ENCODE peak calls at places on chromosome 1, in seven cellular contexts. M, Z, R, G, V, A and W are unnamed samples.

GRCh38 chr1:84247425-84248220 is 53.9 kb upstream of the SAMD13 start:
- DNase-seq in M (peak), Z (no peak), R (no peak), G (no peak), V (peak), A (peak), W (no peak)

GRCh38 chr1:149995927-149996326 is 14.6 kb downstream of the OTUD7B start:
- DNase-seq in M (peak), Z (no peak), R (no peak), G (no peak), V (peak), A (no peak), W (no peak)

GRCh38 chr1:109904105-109904817 is 6.4 kb upstream of the CSF1 start:
- DNase-seq in M (no peak), Z (no peak), R (peak), G (no peak), V (no peak), A (no peak), W (no peak)

GRCh38 chr1:156725683-156726280 is 2.5 kb upstream of the METTL25B start:
- DNase-seq in M (peak), Z (peak), R (peak), G (peak), V (peak), A (peak), W (peak)

GRCh38 chr1:161229896-161230295 is 4.0 kb downstream of the TOMM40L start:
- DNase-seq in M (no peak), Z (no peak), R (no peak), G (no peak), V (no peak), A (no peak), W (no peak)

GRCh38 chr1:33578557-33579448 is 106.4 kb downstream of the ZSCAN20 start:
- DNase-seq in M (no peak), Z (no peak), R (no peak), G (no peak), V (no peak), A (no peak), W (no peak)

GRCh38 chr1:110200190-110200589 is 9.9 kb upstream of the KCNC4 start:
- DNase-seq in M (no peak), Z (no peak), R (no peak), G (no peak), V (no peak), A (no peak), W (no peak)

GRCh38 chr1:41868241-41868953 is 50.3 kb downstream of the HIVEP3 start:
- DNase-seq in M (no peak), Z (no peak), R (no peak), G (no peak), V (no peak), A (no peak), W (no peak)

GRCh38 chr1:204506091-204506968 is 9.9 kb upstream of the MDM4 start:
- DNase-seq in M (peak), Z (peak), R (peak), G (peak), V (peak), A (peak), W (peak)

GRCh38 chr1:7810395-7810794 is 26.3 kb downstream of the PER3 start:
- DNase-seq in M (peak), Z (no peak), R (no peak), G (no peak), V (no peak), A (no peak), W (no peak)

GRCh38 chr1:37497832-37498231 is 16.7 kb downstream of the MEAF6 start:
- DNase-seq in M (no peak), Z (no peak), R (peak), G (no peak), V (no peak), A (peak), W (no peak)

GRCh38 chr1:119298687-119299086 is 69.9 kb upstream of the HAO2 start:
- DNase-seq in M (peak), Z (no peak), R (no peak), G (no peak), V (no peak), A (no peak), W (no peak)

GRCh38 chr1:38046884-38047602 is 450 bp upstream of the POU3F1 start:
- DNase-seq in M (peak), Z (peak), R (peak), G (peak), V (peak), A (peak), W (peak)

GRCh38 chr1:172990598-172991215 is 60.0 kb downstream of the TNFSF18 start:
- DNase-seq in M (peak), Z (no peak), R (no peak), G (no peak), V (no peak), A (no peak), W (no peak)

GRCh38 chr1:153961421-153961820 is 1.9 kb downstream of the SLC39A1 start:
- DNase-seq in M (no peak), Z (no peak), R (no peak), G (no peak), V (no peak), A (no peak), W (no peak)
- H3K4me3 ChIP-seq in M (no peak), Z (peak), R (no peak), G (no peak), V (no peak), A (no peak), W (no peak)

GRCh38 chr1:27392096-27392777 is at the start of gene GPR3:
- DNase-seq in M (peak), Z (peak), R (peak), G (peak), V (peak), A (peak), W (peak)
- TF ChIP-seq POLR2A in M (peak), Z (no peak), R (no peak), G (peak), V (peak), A (no peak), W (no peak)

GRCh38 chr1:158181577-158181922 is 855 bp downstream of the CD1D start:
- DNase-seq in M (no peak), Z (no peak), R (no peak), G (no peak), V (no peak), A (no peak), W (no peak)
- H3K4me3 ChIP-seq in M (peak), Z (peak), R (peak), G (peak), V (peak), A (no peak), W (no peak)

GRCh38 chr1:165827199-165828102 is at the start of gene UCK2:
- DNase-seq in M (peak), Z (peak), R (peak), G (peak), V (peak), A (peak), W (peak)

GRCh38 chr1:165828103-165828558 is 717 bp downstream of the UCK2 start:
- DNase-seq in M (peak), Z (peak), R (peak), G (peak), V (peak), A (peak), W (no peak)

GRCh38 chr1:165828581-165829329 is 1.3 kb downstream of the UCK2 start:
- DNase-seq in M (peak), Z (peak), R (peak), G (peak), V (peak), A (peak), W (peak)

GRCh38 chr1:165831146-165831545 is 3.7 kb downstream of the UCK2 start:
- DNase-seq in M (no peak), Z (no peak), R (no peak), G (no peak), V (no peak), A (no peak), W (no peak)

DNA sequence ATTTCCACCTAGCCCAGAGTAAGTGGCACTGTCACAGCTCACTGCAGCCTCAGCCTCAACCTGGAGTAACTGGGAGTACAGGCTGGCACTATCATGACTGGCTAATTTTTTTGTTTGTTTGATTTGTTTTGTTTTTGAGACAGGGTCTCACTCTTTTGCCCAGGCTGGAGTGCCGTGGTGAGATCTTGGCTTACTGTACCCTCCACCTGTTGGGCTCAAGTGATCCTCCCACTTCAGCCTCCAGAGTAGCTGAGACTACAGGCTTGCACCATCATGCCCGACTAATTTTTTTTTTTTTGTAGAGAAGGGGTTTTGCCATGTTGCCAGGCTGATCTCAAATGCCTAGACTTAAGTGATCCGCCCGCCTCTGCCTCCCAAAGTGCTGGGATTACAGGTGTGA is 2.5 kb downstream of the UCK2 start:
- DNase-seq in M (no peak), Z (no peak), R (no peak), G (no peak), V (no peak), A (no peak), W (no peak)
- TF ChIP-seq POLR2A in M (no peak), Z (no peak), R (no peak), G (no peak), V (no peak), A (no peak), W (no peak)

GRCh38 chr1:176205322-176205914 is 1.7 kb downstream of the COP1 start:
- DNase-seq in M (peak), Z (no peak), R (no peak), G (no peak), V (no peak), A (no peak), W (no peak)
- H3K4me3 ChIP-seq in M (peak), Z (peak), R (peak), G (peak), V (peak), A (no peak), W (no peak)